ENCODE peak calls at places on chromosomes 1 and 21, in nine cellular contexts. O is adrenal gland, C is astrocyte of the spinal cord, P is fibroblast of pulmonary artery, R is heart right ventricle, G is lower leg skin, I is IMR-90, W is colonic mucosa, N is AG04450. Q is an unnamed sample.
A peak's percentile ranks its signal among the peaks of the same experiment; 100 is the strongest.

GRCh38 chr1:21933397-21934248 is 3.5 kb downstream of the HSPG2 start:
- DNase-seq in O (peak; percentile 72), C (no peak), P (no peak), R (peak; percentile 82), G (peak; percentile 94), I (no peak), W (peak; percentile 74), N (no peak), Q (no peak)

GRCh38 chr21:45698493-45698947 is 55.0 kb downstream of the PCBP3 start:
- DNase-seq in O (peak; percentile 77), C (peak; percentile 96), P (peak; percentile 98), R (peak; percentile 48), G (no peak), I (peak; percentile 96), W (peak; percentile 23), N (peak; percentile 55), Q (peak; percentile 63)

GRCh38 chr1:3785458-3786157 is 10.7 kb downstream of the LRRC47 start:
- DNase-seq in O (peak; percentile 57), C (no peak), P (peak; percentile 22), R (no peak), G (no peak), I (no peak), W (peak; percentile 44), N (no peak), Q (no peak)

GRCh38 chr1:101520302-101520701 is 283.5 kb downstream of the S1PR1 start:
- DNase-seq in O (no peak), C (peak; percentile 44), P (peak; percentile 65), R (peak; percentile 7), G (no peak), I (peak; percentile 26), W (peak; percentile 22), N (no peak), Q (no peak)

GRCh38 chr1:184462170-184462569 is 75.3 kb downstream of the C1orf21 start:
- DNase-seq in O (no peak), C (no peak), P (no peak), R (no peak), G (no peak), I (no peak), W (no peak), N (no peak), Q (no peak)

GRCh38 chr21:38973552-38973951 is 167.8 kb downstream of the ETS2 start:
- DNase-seq in O (no peak), C (no peak), P (no peak), R (no peak), G (no peak), I (no peak), W (no peak), N (no peak), Q (no peak)

GRCh38 chr21:42461881-42462877 is 33.8 kb downstream of the RSPH1 start:
- DNase-seq in O (peak; percentile 7), C (no peak), P (no peak), R (no peak), G (peak; percentile 76), I (no peak), W (peak; percentile 85), N (no peak), Q (no peak)

GRCh38 chr1:206952182-206952581 is 5.9 kb upstream of the PIGR start:
- DNase-seq in O (no peak), C (no peak), P (no peak), R (no peak), G (no peak), I (no peak), W (no peak), N (no peak), Q (no peak)

GRCh38 chr1:180953791-180954721 is 41.4 kb downstream of the KIAA1614 start:
- DNase-seq in O (peak; percentile 71), C (peak; percentile 43), P (peak; percentile 58), R (peak; percentile 44), G (peak; percentile 93), I (peak; percentile 12), W (peak; percentile 79), N (peak; percentile 8), Q (no peak)

GRCh38 chr21:46081022-46081861 is 16.7 kb upstream of the COL6A2 start:
- DNase-seq in O (no peak), C (no peak), P (no peak), R (no peak), G (peak; percentile 85), I (no peak), W (no peak), N (no peak), Q (no peak)

GRCh38 chr1:206048582-206048981 is 4.4 kb upstream of the RHEX start:
- DNase-seq in O (peak; percentile 20), C (no peak), P (no peak), R (no peak), G (no peak), I (no peak), W (peak; percentile 80), N (no peak), Q (no peak)

GRCh38 chr1:65147424-65148177 is 402 bp upstream of the AK4 start:
- DNase-seq in O (no peak), C (peak; percentile 26), P (peak; percentile 36), R (peak; percentile 24), G (peak; percentile 89), I (no peak), W (peak; percentile 71), N (no peak), Q (no peak)

GRCh38 chr1:229887043-229887822 is 179.8 kb upstream of the GALNT2 start:
- DNase-seq in O (no peak), C (no peak), P (no peak), R (peak; percentile 51), G (peak; percentile 66), I (no peak), W (peak; percentile 8), N (no peak), Q (no peak)

GRCh38 chr21:41460578-41461527 is 34.8 kb downstream of the MX1 start:
- DNase-seq in O (peak; percentile 72), C (peak; percentile 67), P (peak; percentile 83), R (peak; percentile 72), G (peak; percentile 94), I (peak; percentile 72), W (peak; percentile 75), N (peak; percentile 43), Q (no peak)

GRCh38 chr1:44073528-44073927 is 42.3 kb upstream of the SLC6A9 start:
- DNase-seq in O (no peak), C (no peak), P (no peak), R (no peak), G (no peak), I (no peak), W (no peak), N (no peak), Q (no peak)

DNA sequence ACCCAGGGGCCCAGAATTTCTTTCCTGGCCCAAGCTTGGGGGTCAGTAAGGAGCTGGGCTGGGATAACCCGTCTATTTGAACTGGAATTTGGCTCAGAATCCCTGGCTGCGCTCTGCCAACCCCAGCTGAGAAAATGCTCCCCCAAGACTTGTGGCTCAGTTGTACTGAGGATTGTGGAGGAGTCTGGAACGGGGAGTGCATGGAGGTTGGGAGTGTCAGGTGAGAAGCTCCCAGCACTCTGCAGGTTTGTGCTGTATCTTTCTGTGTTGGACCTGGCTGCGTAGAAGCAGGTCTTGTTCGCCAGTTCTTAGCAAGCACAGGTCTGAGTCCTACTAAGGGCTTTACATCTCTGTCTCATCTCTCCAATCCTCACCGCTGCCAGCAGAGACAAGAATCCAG is 1.6 kb downstream of the TCEA3 start:
- DNase-seq in O (no peak), C (no peak), P (no peak), R (no peak), G (no peak), I (no peak), W (no peak), N (no peak), Q (no peak)
- H3K4me3 ChIP-seq in O (peak overlapping the region; percentile 82), C (no peak overlapping the region), P (no peak overlapping the region), R (peak overlapping the region; percentile 59), G (no peak overlapping the region), I (no peak overlapping the region), W (peak overlapping the region; percentile 84), N (no peak overlapping the region), Q (no peak overlapping the region)

GRCh38 chr1:107138767-107139445 is 1.9 kb upstream of the NTNG1 start:
- DNase-seq in O (no peak), C (peak; percentile 66), P (no peak), R (no peak), G (no peak), I (peak; percentile 13), W (no peak), N (no peak), Q (no peak)
- TF ChIP-seq CTCF in O (no peak), C (no peak), P (no peak), R (no peak), G (no peak), I (no peak), W (no peak), N (no peak), Q (no peak)

GRCh38 chr1:203321273-203322052 is 16.1 kb downstream of the BTG2 start:
- DNase-seq in O (no peak), C (no peak), P (no peak), R (no peak), G (no peak), I (no peak), W (no peak), N (no peak), Q (no peak)

GRCh38 chr1:203320546-203321272 is 15.4 kb downstream of the BTG2 start:
- DNase-seq in O (no peak), C (no peak), P (peak; percentile 68), R (peak; percentile 49), G (no peak), I (peak; percentile 63), W (peak; percentile 87), N (no peak), Q (no peak)

GRCh38 chr1:203324103-203325003 is 19.0 kb downstream of the BTG2 start:
- DNase-seq in O (no peak), C (no peak), P (no peak), R (no peak), G (no peak), I (no peak), W (peak; percentile 53), N (no peak), Q (no peak)

GRCh38 chr1:203323587-203323986 is 18.3 kb downstream of the BTG2 start:
- DNase-seq in O (no peak), C (no peak), P (no peak), R (no peak), G (no peak), I (no peak), W (no peak), N (no peak), Q (no peak)

DNA sequence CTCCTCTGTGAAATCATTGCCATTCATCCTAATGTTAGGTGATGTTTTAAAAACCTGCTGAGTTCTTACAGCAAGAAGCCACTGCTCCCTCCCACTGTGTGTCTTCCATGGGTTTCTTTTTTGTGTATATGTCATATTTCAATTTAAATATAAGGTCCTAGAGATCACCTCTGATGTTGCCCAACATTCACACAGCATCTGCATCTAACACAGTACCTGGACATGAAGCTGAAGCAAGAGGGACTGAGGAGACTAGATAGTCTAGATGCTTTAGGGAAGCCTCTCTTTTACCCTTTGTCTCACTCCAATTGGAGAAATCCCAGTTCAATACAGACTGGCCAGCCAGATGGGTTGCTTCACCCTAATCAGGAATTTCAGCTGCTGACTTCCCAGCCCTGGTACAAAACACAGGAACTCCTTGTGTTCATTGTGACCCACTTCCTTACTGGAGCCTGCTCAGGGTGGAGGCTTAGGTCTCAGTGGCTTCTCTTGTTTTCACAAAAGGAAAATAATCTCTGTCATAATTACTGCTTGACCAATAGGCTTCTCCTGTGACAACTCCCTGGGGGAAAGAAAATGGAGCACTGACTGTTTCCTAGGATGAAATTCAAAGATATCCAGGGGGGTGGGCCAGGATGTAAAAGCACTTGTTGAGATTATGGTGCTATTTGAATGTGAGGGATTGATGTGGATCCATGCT is 17.3 kb downstream of the BTG2 start:
- DNase-seq in O (no peak), C (no peak), P (peak; percentile 82), R (peak; percentile 60), G (no peak), I (no peak), W (no peak), N (no peak), Q (no peak)
- H3K4me3 ChIP-seq in O (no peak overlapping the region), C (no peak overlapping the region), P (no peak overlapping the region), R (no peak overlapping the region), G (no peak overlapping the region), I (no peak overlapping the region), W (no peak overlapping the region), N (no peak overlapping the region), Q (no peak overlapping the region)

GRCh38 chr1:18673976-18674375 is 43.3 kb downstream of the PAX7 start:
- DNase-seq in O (no peak), C (no peak), P (no peak), R (no peak), G (no peak), I (no peak), W (no peak), N (no peak), Q (no peak)
- TF ChIP-seq CTCF in O (no peak), C (peak; percentile 12), P (no peak), R (no peak), G (no peak), I (peak; percentile 9), W (no peak), N (no peak), Q (no peak)